ENCODE peak calls at places on chromosomes 3 and 15, in four cellular contexts. One of them, this sample, is unnamed.

GRCh38 chr3:150922611-150923010 is 17.4 kb upstream of the MINDY4B start:
- DNase-seq in AG04450: no peak
- DNase-seq in fibroblast of pulmonary artery: peak; percentile 6
- DNase-seq in dorsolateral prefrontal cortex: no peak
- DNase-seq in this sample: no peak

GRCh38 chr3:29802057-29802456 is 521.2 kb downstream of the RBMS3 start:
- DNase-seq in AG04450: no peak
- DNase-seq in fibroblast of pulmonary artery: no peak
- DNase-seq in dorsolateral prefrontal cortex: no peak
- DNase-seq in this sample: no peak

GRCh38 chr15:41241251-41241964 is 10.3 kb downstream of the CHP1 start:
- DNase-seq in AG04450: no peak
- DNase-seq in fibroblast of pulmonary artery: peak; percentile 29
- DNase-seq in dorsolateral prefrontal cortex: no peak
- DNase-seq in this sample: no peak

GRCh38 chr15:58306591-58307312 is 125.0 kb upstream of the LIPC start:
- DNase-seq in AG04450: no peak
- DNase-seq in fibroblast of pulmonary artery: peak; percentile 31
- DNase-seq in dorsolateral prefrontal cortex: no peak
- DNase-seq in this sample: no peak

GRCh38 chr15:88995449-88995848 is 82.3 kb upstream of the MFGE8 start:
- DNase-seq in AG04450: no peak
- DNase-seq in fibroblast of pulmonary artery: peak; percentile 32
- DNase-seq in dorsolateral prefrontal cortex: no peak
- DNase-seq in this sample: no peak

GRCh38 chr3:9248232-9249191 is 934 bp downstream of the SRGAP3 start:
- DNase-seq in AG04450: no peak
- DNase-seq in fibroblast of pulmonary artery: peak; percentile 1
- DNase-seq in dorsolateral prefrontal cortex: peak; percentile 28
- DNase-seq in this sample: no peak

GRCh38 chr15:27454281-27455060 is 483.5 kb downstream of the GABRG3 start:
- DNase-seq in AG04450: peak; percentile 7
- DNase-seq in fibroblast of pulmonary artery: peak; percentile 50
- DNase-seq in dorsolateral prefrontal cortex: no peak
- DNase-seq in this sample: no peak

GRCh38 chr3:180294282-180295027 is 257.7 kb upstream of the PEX5L start:
- DNase-seq in AG04450: no peak
- DNase-seq in fibroblast of pulmonary artery: no peak
- DNase-seq in dorsolateral prefrontal cortex: no peak
- DNase-seq in this sample: no peak

GRCh38 chr3:107756649-107757048 is 233.9 kb downstream of the BBX start:
- DNase-seq in AG04450: peak; percentile 15
- DNase-seq in fibroblast of pulmonary artery: no peak
- DNase-seq in dorsolateral prefrontal cortex: no peak
- DNase-seq in this sample: no peak

GRCh38 chr3:114879059-114880031 is 267.7 kb downstream of the ZBTB20 start:
- DNase-seq in AG04450: no peak
- DNase-seq in fibroblast of pulmonary artery: peak; percentile 33
- DNase-seq in dorsolateral prefrontal cortex: no peak
- DNase-seq in this sample: no peak

GRCh38 chr3:59829527-59829926 is 779.7 kb upstream of the CFAP20DC start:
- DNase-seq in AG04450: no peak
- DNase-seq in fibroblast of pulmonary artery: no peak
- DNase-seq in dorsolateral prefrontal cortex: no peak
- DNase-seq in this sample: no peak

GRCh38 chr3:69240651-69241578 is 118.5 kb upstream of the LMOD3 start:
- DNase-seq in AG04450: no peak
- DNase-seq in fibroblast of pulmonary artery: peak; percentile 60
- DNase-seq in dorsolateral prefrontal cortex: no peak
- DNase-seq in this sample: no peak

GRCh38 chr3:67559029-67559605 is 95.3 kb downstream of the SUCLG2 start:
- DNase-seq in AG04450: no peak
- DNase-seq in fibroblast of pulmonary artery: no peak
- DNase-seq in dorsolateral prefrontal cortex: no peak
- DNase-seq in this sample: no peak

GRCh38 chr3:67564008-67564407 is 90.4 kb downstream of the SUCLG2 start:
- DNase-seq in AG04450: no peak
- DNase-seq in fibroblast of pulmonary artery: peak; percentile 26
- DNase-seq in dorsolateral prefrontal cortex: no peak
- DNase-seq in this sample: no peak

GRCh38 chr3:67561995-67562394 is 92.4 kb downstream of the SUCLG2 start:
- DNase-seq in AG04450: no peak
- DNase-seq in fibroblast of pulmonary artery: no peak
- DNase-seq in dorsolateral prefrontal cortex: no peak
- DNase-seq in this sample: no peak

GRCh38 chr3:67558429-67558828 is 96.0 kb downstream of the SUCLG2 start:
- DNase-seq in AG04450: peak; percentile 16
- DNase-seq in fibroblast of pulmonary artery: peak; percentile 78
- DNase-seq in dorsolateral prefrontal cortex: no peak
- DNase-seq in this sample: no peak
- TF ChIP-seq CTCF in AG04450: no peak
- TF ChIP-seq CTCF in fibroblast of pulmonary artery: no peak
- TF ChIP-seq CTCF in dorsolateral prefrontal cortex: no peak
- TF ChIP-seq CTCF in this sample: no peak

DNA sequence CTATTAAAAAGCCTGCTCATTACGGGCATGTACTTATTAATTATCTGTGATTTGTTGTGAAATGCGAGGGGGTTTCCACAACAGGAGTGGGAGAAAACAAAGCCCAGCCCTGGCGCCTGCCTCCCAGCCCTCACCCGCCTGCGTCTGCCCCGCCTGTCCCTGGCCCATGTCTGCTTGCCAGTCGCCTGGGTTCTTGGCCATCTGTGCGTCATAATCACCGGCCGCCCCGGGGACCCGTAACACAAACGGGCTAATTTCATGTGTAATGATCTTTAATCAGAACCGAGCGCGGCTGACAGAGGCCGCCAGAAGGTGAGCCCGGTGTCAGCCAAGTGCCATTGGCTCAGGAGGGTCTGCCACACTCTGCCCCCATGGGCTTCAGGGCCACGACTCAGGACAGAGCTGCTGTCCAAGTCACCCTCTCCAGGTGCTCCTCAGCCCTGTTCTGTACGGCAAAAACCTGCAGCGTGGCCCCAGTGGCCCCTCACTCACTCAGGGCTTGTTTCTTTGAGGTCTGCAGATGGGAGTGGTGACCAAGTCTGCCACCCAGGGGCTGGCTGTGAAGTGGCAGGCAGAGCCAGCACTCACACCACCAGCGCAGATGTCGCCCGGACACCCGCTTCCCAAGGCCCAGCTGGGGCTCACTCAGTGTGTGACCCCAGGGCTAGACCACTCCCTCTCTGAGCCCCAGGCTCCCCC is 28.8 kb upstream of the TMEM115 start:
- DNase-seq in AG04450: no peak
- DNase-seq in fibroblast of pulmonary artery: no peak
- DNase-seq in dorsolateral prefrontal cortex: no peak
- DNase-seq in this sample: no peak
- TF ChIP-seq CTCF in AG04450: peak; percentile 21
- TF ChIP-seq CTCF in fibroblast of pulmonary artery: peak; percentile 27
- TF ChIP-seq CTCF in dorsolateral prefrontal cortex: peak; percentile 31
- TF ChIP-seq CTCF in this sample: no peak

GRCh38 chr15:66774001-66774814 is 72.2 kb downstream of the SMAD6 start:
- DNase-seq in AG04450: no peak
- DNase-seq in fibroblast of pulmonary artery: peak; percentile 73
- DNase-seq in dorsolateral prefrontal cortex: peak; percentile 57
- DNase-seq in this sample: peak; percentile 52
- TF ChIP-seq CTCF in AG04450: peak; percentile 97
- TF ChIP-seq CTCF in fibroblast of pulmonary artery: peak; percentile 87
- TF ChIP-seq CTCF in dorsolateral prefrontal cortex: peak; percentile 84
- TF ChIP-seq CTCF in this sample: peak; percentile 63

DNA sequence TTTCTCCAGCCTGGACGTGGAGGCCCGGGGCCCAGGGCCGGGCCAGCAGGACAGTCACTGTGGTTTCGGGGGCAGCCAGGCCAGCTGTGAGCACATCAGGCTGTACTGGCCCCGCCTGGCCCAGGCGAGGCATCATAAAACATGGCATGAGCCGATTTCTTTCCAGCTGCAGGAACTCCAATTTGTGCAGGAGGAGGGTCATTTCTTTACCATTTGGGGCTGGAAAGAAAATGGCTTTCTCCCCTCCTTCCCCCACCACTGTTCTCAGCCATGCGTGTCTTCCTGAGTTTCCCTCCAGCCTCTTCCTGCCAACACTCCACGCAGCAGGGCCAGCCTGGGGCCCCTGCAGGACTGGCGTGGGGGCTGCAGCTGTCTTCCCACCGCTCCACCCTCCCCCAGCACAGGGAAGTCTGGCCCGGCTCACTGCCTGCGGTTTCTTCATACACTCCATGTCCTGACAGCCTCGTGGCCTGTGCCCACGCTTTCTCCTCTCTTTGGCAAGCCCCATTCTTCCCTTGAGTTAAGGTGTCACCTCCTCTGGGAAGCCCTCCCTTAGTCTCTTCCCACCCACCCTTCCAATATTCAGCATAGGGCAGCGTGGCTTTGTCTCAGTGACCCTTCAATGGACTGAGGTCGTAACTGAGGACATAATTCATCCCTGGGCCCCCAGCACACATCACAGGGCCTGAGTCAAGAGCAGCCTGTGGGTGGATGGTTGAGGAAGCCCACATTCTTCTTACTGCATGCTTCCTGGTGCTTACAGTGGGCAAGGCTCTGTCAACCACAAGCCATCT is 135.8 kb downstream of the CHSY1 start:
- DNase-seq in AG04450: no peak
- DNase-seq in fibroblast of pulmonary artery: peak; percentile 82
- DNase-seq in dorsolateral prefrontal cortex: no peak
- DNase-seq in this sample: no peak
- TF ChIP-seq CTCF in AG04450: no peak
- TF ChIP-seq CTCF in fibroblast of pulmonary artery: no peak
- TF ChIP-seq CTCF in dorsolateral prefrontal cortex: no peak
- TF ChIP-seq CTCF in this sample: no peak

DNA sequence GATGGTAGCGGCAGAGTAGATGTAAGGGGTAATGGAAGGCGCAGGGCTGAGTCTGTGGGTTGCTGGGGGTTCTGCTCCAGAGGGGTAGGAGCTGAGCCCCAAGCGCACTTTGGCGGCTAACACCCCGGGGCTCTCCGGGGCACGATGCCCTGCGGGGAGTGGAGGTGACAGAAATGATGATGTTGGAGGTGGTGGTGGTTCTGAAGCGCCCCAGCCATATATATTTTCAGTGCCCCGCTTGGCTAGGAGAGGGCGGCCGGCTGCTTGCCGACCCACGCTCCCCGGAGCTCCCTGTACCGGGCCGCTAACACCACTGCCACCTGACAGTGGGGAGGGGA is 9.7 kb downstream of the ZIC4 start:
- DNase-seq in AG04450: no peak
- DNase-seq in fibroblast of pulmonary artery: no peak
- DNase-seq in dorsolateral prefrontal cortex: no peak
- DNase-seq in this sample: no peak
- TF ChIP-seq CTCF in AG04450: no peak
- TF ChIP-seq CTCF in fibroblast of pulmonary artery: no peak
- TF ChIP-seq CTCF in dorsolateral prefrontal cortex: no peak
- TF ChIP-seq CTCF in this sample: no peak

GRCh38 chr15:48630245-48630644 is 15.3 kb downstream of the FBN1 start:
- DNase-seq in AG04450: no peak
- DNase-seq in fibroblast of pulmonary artery: no peak
- DNase-seq in dorsolateral prefrontal cortex: no peak
- DNase-seq in this sample: no peak
- TF ChIP-seq CTCF in AG04450: no peak
- TF ChIP-seq CTCF in fibroblast of pulmonary artery: no peak
- TF ChIP-seq CTCF in dorsolateral prefrontal cortex: no peak
- TF ChIP-seq CTCF in this sample: no peak

GRCh38 chr3:10417849-10418248 is 87.5 kb downstream of the ATP2B2 start:
- DNase-seq in AG04450: no peak
- DNase-seq in fibroblast of pulmonary artery: peak; percentile 9
- DNase-seq in dorsolateral prefrontal cortex: no peak
- DNase-seq in this sample: no peak
- TF ChIP-seq CTCF in AG04450: peak; percentile 37
- TF ChIP-seq CTCF in fibroblast of pulmonary artery: peak; percentile 4
- TF ChIP-seq CTCF in dorsolateral prefrontal cortex: no peak
- TF ChIP-seq CTCF in this sample: no peak

DNA sequence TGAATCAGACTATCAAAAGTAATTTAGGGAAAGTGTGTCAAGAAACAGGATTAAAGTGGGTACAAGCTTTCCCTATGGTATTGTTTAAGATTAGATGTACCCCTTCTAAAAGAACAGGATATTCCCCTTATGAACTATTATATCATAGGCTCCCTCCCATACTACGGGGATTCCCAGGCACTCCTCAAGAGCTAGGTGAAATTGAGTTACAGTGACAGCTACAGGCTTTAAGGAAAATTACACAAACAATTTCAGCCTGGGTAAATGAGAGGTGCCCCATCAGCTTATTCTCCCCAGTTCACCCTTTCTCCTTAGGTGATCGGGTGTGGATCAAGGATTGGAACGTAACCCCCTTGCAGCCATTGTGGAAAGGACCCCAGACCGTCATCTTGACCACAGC is 240.8 kb upstream of the CNTN6 start:
- DNase-seq in AG04450: no peak
- DNase-seq in fibroblast of pulmonary artery: no peak
- DNase-seq in dorsolateral prefrontal cortex: no peak
- DNase-seq in this sample: no peak
- TF ChIP-seq CTCF in AG04450: no peak
- TF ChIP-seq CTCF in fibroblast of pulmonary artery: no peak
- TF ChIP-seq CTCF in dorsolateral prefrontal cortex: peak; percentile 6
- TF ChIP-seq CTCF in this sample: no peak

GRCh38 chr15:81388431-81388760 is 14.4 kb upstream of the TMC3 start:
- DNase-seq in AG04450: no peak
- DNase-seq in fibroblast of pulmonary artery: no peak
- DNase-seq in dorsolateral prefrontal cortex: no peak
- DNase-seq in this sample: no peak
- TF ChIP-seq CTCF in AG04450: no peak
- TF ChIP-seq CTCF in fibroblast of pulmonary artery: no peak
- TF ChIP-seq CTCF in dorsolateral prefrontal cortex: no peak
- TF ChIP-seq CTCF in this sample: no peak

DNA sequence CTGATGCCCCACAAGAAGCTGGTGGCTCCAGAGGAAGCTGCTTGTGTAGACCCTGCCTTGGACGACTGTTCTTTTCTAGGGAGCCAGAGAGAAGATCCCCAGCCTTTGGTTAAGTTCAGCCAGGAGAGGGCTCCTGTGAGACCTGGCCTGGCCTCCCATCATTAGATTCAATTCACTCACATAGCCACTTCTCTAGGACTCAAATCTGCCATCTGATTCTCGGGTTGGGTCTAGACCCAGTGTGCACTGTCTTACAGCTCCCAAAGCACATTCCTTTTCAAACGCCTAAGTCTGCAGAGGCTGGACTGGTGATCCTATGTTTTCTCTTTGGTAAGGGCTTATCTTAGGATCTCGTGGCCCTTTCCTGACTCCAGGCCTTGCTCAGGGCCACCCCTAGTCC is 81.7 kb upstream of the NPHP3 start:
- DNase-seq in AG04450: no peak
- DNase-seq in fibroblast of pulmonary artery: no peak
- DNase-seq in dorsolateral prefrontal cortex: no peak
- DNase-seq in this sample: no peak
- TF ChIP-seq CTCF in AG04450: no peak
- TF ChIP-seq CTCF in fibroblast of pulmonary artery: no peak
- TF ChIP-seq CTCF in dorsolateral prefrontal cortex: no peak
- TF ChIP-seq CTCF in this sample: no peak